ENCODE peak calls at places on chromosomes 11 and 22, in nine cellular contexts. U, V, A, P, L, G, Q, Y and H are unnamed samples.

GRCh38 chr11:128776434-128777284 is 82.8 kb downstream of the FLI1 start:
- DNase-seq in L (peak; percentile 34), Y (peak; percentile 26), G (no peak), U (no peak), A (no peak), V (no peak), Q (peak; percentile 35), P (no peak), H (no peak)

GRCh38 chr11:121625784-121626506 is 173.2 kb upstream of the SORL1-AS1 start:
- DNase-seq in P (no peak), L (no peak), U (no peak), A (no peak), G (no peak), V (no peak), Y (no peak), Q (no peak), H (no peak)

GRCh38 chr11:87352759-87353707 is 315.3 kb downstream of the TMEM135 start:
- DNase-seq in U (peak; percentile 82), Y (peak; percentile 65), P (peak; percentile 34), A (peak; percentile 90), Q (peak; percentile 90), L (peak; percentile 89), V (peak; percentile 78), G (peak; percentile 88), H (peak; percentile 73)

GRCh38 chr11:70133771-70134170 is 55.7 kb downstream of the ANO1 start:
- DNase-seq in G (no peak), U (no peak), P (no peak), A (no peak), L (no peak), Q (no peak), V (no peak), Y (no peak), H (no peak)

GRCh38 chr11:2139691-2140337 is 625 bp upstream of the IGF2 start:
- DNase-seq in L (peak; percentile 21), Q (no peak), A (no peak), G (no peak), Y (no peak), V (peak; percentile 10), U (no peak), P (no peak), H (no peak)

GRCh38 chr11:92495107-92495793 is 270.6 kb downstream of the FAT3 start:
- DNase-seq in Y (no peak), Q (no peak), A (no peak), V (no peak), G (no peak), U (no peak), L (no peak), P (no peak), H (no peak)

GRCh38 chr11:118438314-118438931 is 2.1 kb downstream of the KMT2A start:
- DNase-seq in G (no peak), Y (peak; percentile 77), P (peak; percentile 59), L (peak; percentile 78), A (peak; percentile 77), U (peak; percentile 9), V (peak; percentile 70), Q (peak; percentile 67), H (no peak)

GRCh38 chr22:27113211-27114030 is 456.0 kb downstream of the MIAT start:
- DNase-seq in Q (peak; percentile 42), G (no peak), Y (no peak), L (peak; percentile 87), P (peak; percentile 88), V (peak; percentile 95), A (peak; percentile 89), U (no peak), H (peak; percentile 96)

GRCh38 chr11:19864141-19865120 is 151.8 kb downstream of the NAV2 start:
- DNase-seq in L (no peak), Y (no peak), A (no peak), P (no peak), U (no peak), V (no peak), Q (peak; percentile 11), G (no peak), H (no peak)

GRCh38 chr11:65431452-65432132 is 9.0 kb downstream of the NEAT1 start:
- DNase-seq in G (no peak), U (no peak), A (no peak), L (peak; percentile 24), V (peak; percentile 29), Y (peak; percentile 72), P (no peak), Q (no peak), H (no peak)

GRCh38 chr11:69637956-69638871 is 2.7 kb upstream of the CCND1 start:
- DNase-seq in V (peak; percentile 54), Y (no peak), P (no peak), A (peak; percentile 73), U (no peak), L (peak; percentile 59), Q (peak; percentile 77), G (peak; percentile 80), H (peak; percentile 30)

GRCh38 chr11:3107608-3108182 is 50.5 kb upstream of the CARS1 start:
- DNase-seq in Y (no peak), V (no peak), A (no peak), Q (no peak), U (no peak), P (no peak), L (no peak), G (peak; percentile 40), H (no peak)

GRCh38 chr22:38802671-38803121 is 8.8 kb upstream of the DNAL4 start:
- DNase-seq in P (peak; percentile 92), Q (peak; percentile 7), U (no peak), G (no peak), L (peak; percentile 99), A (no peak), Y (no peak), V (peak; percentile 97), H (no peak)

GRCh38 chr11:8060801-8061554 is 20.0 kb upstream of the TUB start:
- DNase-seq in A (peak; percentile 70), V (peak; percentile 72), P (peak; percentile 80), Q (no peak), L (peak; percentile 44), G (no peak), U (no peak), Y (no peak), H (no peak)

GRCh38 chr11:93791493-93791892 is 7.4 kb downstream of the MED17 start:
- DNase-seq in G (no peak), Q (no peak), Y (no peak), V (no peak), U (no peak), L (no peak), A (no peak), P (no peak), H (no peak)

GRCh38 chr11:22677153-22677890 is 10.9 kb downstream of the GAS2 start:
- DNase-seq in V (no peak), L (peak; percentile 56), G (no peak), P (no peak), A (no peak), Y (no peak), Q (no peak), U (no peak), H (no peak)

GRCh38 chr11:120127236-120127635 is 10.7 kb downstream of the TRIM29 start:
- DNase-seq in A (no peak), Y (no peak), V (no peak), L (no peak), Q (no peak), U (no peak), P (no peak), G (peak; percentile 14), H (no peak)

GRCh38 chr11:41018224-41018623 is 441.2 kb downstream of the LRRC4C start:
- DNase-seq in Y (no peak), V (no peak), Q (no peak), L (no peak), G (no peak), P (no peak), U (no peak), A (no peak), H (no peak)

GRCh38 chr22:25081409-25081824 is 118.2 kb upstream of the CRYBB3 start:
- DNase-seq in U (peak; percentile 17), Q (peak; percentile 65), P (no peak), Y (peak; percentile 48), A (no peak), L (peak; percentile 42), V (peak; percentile 14), G (no peak), H (no peak)

GRCh38 chr11:122036022-122036421 is 80.0 kb downstream of the BLID start:
- DNase-seq in P (peak; percentile 68), Y (no peak), L (no peak), A (no peak), Q (no peak), V (no peak), G (no peak), U (no peak), H (no peak)

GRCh38 chr11:126076641-126077040 is 14.0 kb upstream of the CDON start:
- DNase-seq in L (no peak), G (no peak), P (no peak), U (no peak), V (no peak), Y (no peak), A (no peak), Q (no peak), H (no peak)

GRCh38 chr22:34975721-34976120 is 90.2 kb upstream of the ISX start:
- DNase-seq in P (no peak), Q (peak; percentile 4), A (no peak), U (no peak), G (no peak), Y (no peak), V (peak; percentile 19), L (no peak), H (no peak)

GRCh38 chr11:75403037-75403436 is 3.7 kb downstream of the RPS3 start:
- DNase-seq in P (no peak), Y (no peak), U (no peak), L (no peak), A (no peak), G (no peak), Q (no peak), V (no peak), H (no peak)